ENCODE peak calls at places on chromosomes 2 and 18, in five cellular contexts. F, X, V, U and S are unnamed samples.

GRCh38 chr2:199484927-199485326 is 27.2 kb upstream of the SATB2 start:
- DNase-seq in F (peak), X (no peak), V (no peak), U (no peak), S (no peak)

GRCh38 chr2:241933175-241933911 is 63.8 kb downstream of the RTP5 start:
- DNase-seq in F (no peak), X (no peak), V (no peak), U (no peak), S (no peak)

GRCh38 chr2:179569834-179570233 is 291.6 kb downstream of the ZNF385B start:
- DNase-seq in F (no peak), X (no peak), V (no peak), U (no peak), S (no peak)

GRCh38 chr2:141641462-141641861 is 489.4 kb downstream of the LRP1B start:
- DNase-seq in F (no peak), X (no peak), V (no peak), U (no peak), S (no peak)

GRCh38 chr2:120520929-120521912 is 175.3 kb downstream of the INHBB start:
- DNase-seq in F (peak), X (no peak), V (no peak), U (peak), S (peak)

GRCh38 chr2:236568922-236569592 is 568 bp upstream of the ACKR3 start:
- DNase-seq in F (no peak), X (no peak), V (no peak), U (no peak), S (no peak)

GRCh38 chr2:17658251-17658843 is 95.3 kb downstream of the SMC6 start:
- DNase-seq in F (no peak), X (no peak), V (no peak), U (no peak), S (no peak)

GRCh38 chr2:33068261-33068660 is 121.5 kb downstream of the LTBP1 start:
- DNase-seq in F (no peak), X (no peak), V (no peak), U (no peak), S (no peak)

GRCh38 chr2:128309341-128310093 is 9.2 kb downstream of the HS6ST1 start:
- DNase-seq in F (peak), X (peak), V (peak), U (peak), S (no peak)

GRCh38 chr2:71801969-71802368 is 345.7 kb downstream of the CYP26B1 start:
- DNase-seq in F (peak), X (peak), V (peak), U (peak), S (peak)

GRCh38 chr2:172442072-172442895 is 14.9 kb downstream of the ITGA6 start:
- DNase-seq in F (peak), X (no peak), V (no peak), U (no peak), S (no peak)

GRCh38 chr2:141968377-141968920 is 162.4 kb downstream of the LRP1B start:
- DNase-seq in F (no peak), X (no peak), V (no peak), U (no peak), S (no peak)

GRCh38 chr2:71602115-71602495 is 148.7 kb downstream of the DYSF start:
- DNase-seq in F (no peak), X (no peak), V (no peak), U (no peak), S (no peak)

GRCh38 chr2:239075918-239076727 is 228.2 kb downstream of the TWIST2 start:
- DNase-seq in F (no peak), X (peak), V (no peak), U (no peak), S (no peak)

GRCh38 chr2:169507698-169508097 is 1.8 kb upstream of the KLHL41 start:
- DNase-seq in F (no peak), X (no peak), V (no peak), U (no peak), S (no peak)

DNA sequence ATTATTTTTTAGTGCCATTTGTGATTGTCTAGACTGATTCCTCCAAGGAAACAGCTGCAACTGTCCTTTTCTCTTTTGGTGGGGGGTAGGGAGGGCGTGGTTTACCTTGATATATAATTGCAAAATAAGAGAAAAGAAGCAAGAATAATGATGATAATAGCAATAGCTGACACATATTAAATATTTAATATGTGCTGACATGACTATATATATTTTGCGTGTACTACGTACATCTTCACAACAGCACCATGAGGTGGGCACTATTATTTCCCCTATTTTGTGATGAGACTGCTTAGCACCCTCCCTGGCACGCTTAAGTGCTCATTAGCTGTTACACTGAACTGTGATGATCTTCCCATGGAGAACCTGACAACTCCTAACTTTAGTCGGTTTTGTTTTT is 39.4 kb downstream of the TNFRSF11A start:
- DNase-seq in F (no peak), X (no peak), V (no peak), U (no peak), S (no peak)
- TF ChIP-seq CTCF in F (no peak), X (no peak), V (no peak), U (no peak), S (no peak)

DNA sequence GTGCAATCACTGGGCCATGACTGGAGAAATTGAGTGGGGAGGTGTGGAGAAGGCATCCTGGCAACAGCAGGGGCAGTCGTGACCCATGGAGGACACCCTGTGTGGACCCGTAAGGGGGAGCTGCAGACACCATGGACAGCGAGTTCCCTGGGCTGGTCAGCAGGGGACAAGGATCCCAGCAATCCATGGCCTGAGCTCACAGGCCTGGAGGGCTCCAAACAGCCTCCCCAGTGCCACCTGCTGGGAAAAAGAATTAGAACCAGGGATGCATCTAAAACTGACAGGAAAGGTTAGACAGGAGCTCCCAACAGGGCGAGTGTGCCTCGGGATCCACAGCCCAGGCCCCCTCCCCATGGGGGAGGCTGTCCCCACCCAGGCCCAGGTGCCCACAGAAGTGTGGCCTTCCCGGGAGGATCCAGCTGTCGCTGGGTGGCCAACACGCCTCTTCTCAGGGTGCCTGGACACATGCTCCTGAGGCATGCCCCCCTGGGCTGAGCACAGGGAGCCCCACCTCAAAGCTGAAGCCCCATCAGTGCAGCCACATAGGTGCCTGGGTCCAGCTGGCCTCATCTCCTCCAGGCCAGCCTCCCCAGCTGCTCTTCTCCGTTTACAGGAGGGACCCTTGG is 20.5 kb upstream of the KIF1A start:
- DNase-seq in F (peak), X (peak), V (peak), U (peak), S (peak)
- TF ChIP-seq CTCF in F (peak), X (peak), V (peak), U (peak), S (peak)

GRCh38 chr2:218398437-218399390 is 954 bp upstream of the CTDSP1 start:
- DNase-seq in F (peak), X (peak), V (peak), U (peak), S (peak)

GRCh38 chr2:218399391-218400166 is at the start of gene CTDSP1:
- DNase-seq in F (peak), X (peak), V (peak), U (peak), S (peak)

GRCh38 chr2:218396688-218397501 is 2.8 kb upstream of the CTDSP1 start:
- DNase-seq in F (peak), X (peak), V (peak), U (peak), S (no peak)

GRCh38 chr2:218395826-218396687 is 3.6 kb upstream of the CTDSP1 start:
- DNase-seq in F (peak), X (peak), V (peak), U (peak), S (peak)

DNA sequence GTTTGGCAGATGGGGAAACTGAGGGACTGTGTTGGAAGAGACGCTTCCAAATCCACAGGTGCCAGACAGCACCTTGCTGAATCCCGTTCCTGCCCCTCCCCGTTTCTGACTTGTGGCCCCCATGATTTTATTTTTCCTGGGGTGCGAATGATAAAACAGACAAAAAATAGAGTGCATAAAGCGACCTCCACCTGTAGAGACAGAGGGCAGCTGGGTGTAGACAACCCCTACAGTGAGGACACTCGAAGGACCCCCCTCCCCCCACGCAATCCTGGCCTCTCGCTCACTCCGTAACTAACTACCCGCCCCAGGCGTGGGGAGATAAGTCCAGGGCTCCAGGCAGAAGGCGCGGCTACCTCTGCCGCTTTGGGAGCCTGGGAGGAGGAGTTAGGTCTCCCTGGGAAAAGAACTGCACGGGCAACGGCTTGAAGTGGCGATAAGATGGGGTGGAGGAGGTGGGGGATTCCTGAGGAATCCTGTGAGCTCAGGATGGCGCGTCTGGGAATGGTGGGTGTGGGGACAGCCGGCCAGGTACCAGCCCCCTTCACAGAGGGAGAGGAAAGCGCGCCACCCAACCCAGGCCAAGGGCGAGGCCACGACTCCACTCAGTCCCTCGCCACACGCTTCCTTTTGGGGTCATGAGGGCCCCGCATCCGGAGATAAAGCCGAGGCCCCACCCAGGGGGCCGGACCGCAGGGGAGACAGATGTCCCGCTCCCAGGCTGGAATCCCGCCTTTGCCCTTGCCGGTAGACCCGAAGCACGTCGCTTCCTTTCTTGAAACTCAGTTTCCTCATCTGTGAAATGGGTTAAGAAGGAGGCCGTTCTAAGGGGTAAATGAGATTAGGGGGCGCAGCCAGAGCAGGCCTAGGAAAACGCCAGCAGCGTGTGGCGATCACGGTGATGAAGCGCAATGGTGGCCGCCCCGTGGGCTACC is 1.9 kb upstream of the CTDSP1 start:
- DNase-seq in F (peak), X (peak), V (peak), U (peak), S (peak)
- TF ChIP-seq CTCF in F (no peak), X (no peak), V (no peak), U (no peak), S (no peak)

DNA sequence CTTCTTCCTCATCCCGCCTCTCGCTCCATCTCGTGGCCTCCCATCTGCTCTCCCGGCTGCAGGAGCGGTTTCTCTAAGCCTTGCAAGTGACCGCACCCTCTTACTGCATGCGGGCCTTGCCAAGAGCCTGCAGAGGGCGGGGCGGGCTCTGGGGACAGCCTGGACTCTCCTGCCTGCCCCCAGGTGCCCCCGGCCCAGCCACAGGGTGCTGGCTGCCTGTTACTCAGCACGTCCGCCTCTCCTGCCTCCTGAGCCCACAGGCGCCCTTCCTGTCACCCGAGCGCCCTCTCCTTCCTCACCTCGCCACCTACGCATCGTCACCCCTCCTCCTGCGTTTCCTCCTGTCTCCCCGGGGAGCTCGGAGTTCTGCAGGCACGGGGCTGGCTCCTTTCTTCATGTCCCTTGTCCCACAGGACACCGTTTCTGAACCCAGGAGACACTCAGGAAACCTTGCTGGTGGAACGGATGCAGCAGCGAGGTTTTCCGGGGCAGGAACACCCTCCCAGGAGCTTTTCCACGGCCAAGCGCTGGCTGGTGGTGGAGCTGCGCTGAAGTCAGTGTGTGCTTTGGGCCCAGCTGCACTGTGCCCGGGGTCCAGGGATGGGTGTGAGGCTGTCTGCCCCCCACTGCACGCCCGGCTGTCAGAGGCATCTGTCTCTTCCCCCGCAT is 28.5 kb downstream of the HPCAL1 start:
- DNase-seq in F (peak), X (peak), V (peak), U (peak), S (no peak)
- TF ChIP-seq CTCF in F (peak), X (peak), V (no peak), U (no peak), S (no peak)

DNA sequence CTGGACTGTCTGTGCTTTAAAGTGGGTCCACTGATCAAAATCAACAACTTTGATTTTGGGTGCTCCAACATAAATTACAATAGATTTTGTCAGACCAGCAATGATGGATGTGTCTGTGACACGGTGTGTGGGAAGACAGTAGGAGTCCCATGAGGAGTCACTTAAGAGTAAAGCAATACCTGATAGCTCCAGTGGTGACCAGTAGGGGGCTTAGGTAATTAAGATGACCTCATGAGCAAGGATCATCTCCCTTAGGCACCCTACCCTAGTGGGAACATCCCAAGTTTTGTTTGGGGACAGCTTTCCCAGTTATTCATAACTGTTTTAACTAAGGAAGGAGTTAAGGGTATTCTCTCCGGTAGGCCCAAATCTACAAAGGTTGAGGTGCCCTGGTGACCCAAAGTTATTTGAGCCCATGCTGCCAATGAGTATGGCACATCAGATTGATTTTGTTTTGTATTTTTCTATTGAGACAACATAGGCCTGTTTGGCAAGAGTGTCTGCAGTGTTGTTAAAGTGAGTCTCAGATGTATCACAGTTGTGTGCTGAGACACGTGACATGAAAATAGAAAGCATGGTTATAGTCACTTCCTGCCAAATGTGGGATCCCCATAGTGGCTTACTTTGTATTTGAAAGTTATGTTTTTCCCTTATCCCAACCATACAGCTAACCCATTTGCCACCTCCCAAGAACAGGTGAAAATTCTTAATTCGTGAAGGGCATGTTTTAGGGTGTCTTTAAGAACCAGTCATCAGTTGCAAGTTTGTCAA is 1337.6 kb upstream of the SLC39A10 start:
- DNase-seq in F (peak), X (no peak), V (no peak), U (no peak), S (no peak)
- TF ChIP-seq CTCF in F (peak), X (no peak), V (no peak), U (no peak), S (peak)

GRCh38 chr2:45483997-45484396 is 127.1 kb downstream of the SRBD1 start:
- DNase-seq in F (no peak), X (no peak), V (no peak), U (no peak), S (no peak)
- TF ChIP-seq CTCF in F (peak), X (peak), V (no peak), U (peak), S (peak)

GRCh38 chr2:31255911-31256571 is 22.1 kb downstream of the EHD3 start:
- DNase-seq in F (no peak), X (no peak), V (no peak), U (no peak), S (no peak)

GRCh38 chr2:31251851-31252250 is 17.9 kb downstream of the EHD3 start:
- DNase-seq in F (no peak), X (no peak), V (no peak), U (no peak), S (no peak)

GRCh38 chr2:31254237-31255203 is 20.6 kb downstream of the EHD3 start:
- DNase-seq in F (no peak), X (no peak), V (no peak), U (no peak), S (no peak)

GRCh38 chr2:31251018-31251417 is 17.1 kb downstream of the EHD3 start:
- DNase-seq in F (no peak), X (peak), V (no peak), U (no peak), S (no peak)

DNA sequence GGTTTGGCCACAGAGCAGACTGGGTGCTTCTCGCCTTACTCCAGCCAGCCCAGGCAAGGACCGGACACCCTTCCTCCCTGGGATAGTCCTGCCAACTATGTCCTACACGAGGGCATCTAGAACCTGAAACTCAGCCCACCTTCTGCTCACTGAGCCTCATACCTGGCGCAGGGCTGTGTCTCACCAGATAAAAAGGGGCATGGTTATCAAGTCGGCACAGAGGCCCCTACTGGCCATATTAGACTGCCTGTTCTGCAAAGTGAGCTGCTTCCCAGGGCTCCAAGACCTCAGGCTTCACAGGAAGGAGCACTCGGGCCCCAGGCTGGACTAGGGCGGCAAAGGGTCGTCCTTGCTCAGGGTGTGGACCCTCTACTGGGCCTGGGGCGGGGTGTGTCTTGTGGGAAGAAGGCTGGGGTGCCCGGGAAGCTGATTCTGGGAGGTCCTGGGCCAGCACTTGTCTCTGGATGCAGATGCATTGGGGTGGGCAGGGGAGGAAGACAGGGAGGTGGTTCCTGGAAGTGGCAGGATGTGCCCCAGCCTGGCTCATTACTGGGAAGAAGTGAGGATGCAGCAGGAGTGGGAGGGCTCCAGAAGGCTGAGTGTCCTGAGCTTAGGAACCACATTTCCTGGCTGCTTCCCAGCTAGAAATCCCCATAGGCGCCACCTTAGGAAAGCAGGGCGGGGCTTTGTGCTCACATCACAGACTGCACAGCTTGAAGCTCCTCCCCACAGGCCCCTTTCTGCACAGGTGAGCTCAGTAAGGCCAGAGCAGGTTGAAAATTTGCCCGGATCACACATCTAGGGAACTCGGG is 19.6 kb downstream of the EHD3 start:
- DNase-seq in F (peak), X (no peak), V (no peak), U (no peak), S (no peak)
- TF ChIP-seq CTCF in F (no peak), X (no peak), V (no peak), U (no peak), S (no peak)

GRCh38 chr2:216596986-216597509 is 36.2 kb upstream of the IGFBP2 start:
- DNase-seq in F (no peak), X (no peak), V (no peak), U (no peak), S (no peak)
- TF ChIP-seq CTCF in F (no peak), X (no peak), V (no peak), U (no peak), S (no peak)

DNA sequence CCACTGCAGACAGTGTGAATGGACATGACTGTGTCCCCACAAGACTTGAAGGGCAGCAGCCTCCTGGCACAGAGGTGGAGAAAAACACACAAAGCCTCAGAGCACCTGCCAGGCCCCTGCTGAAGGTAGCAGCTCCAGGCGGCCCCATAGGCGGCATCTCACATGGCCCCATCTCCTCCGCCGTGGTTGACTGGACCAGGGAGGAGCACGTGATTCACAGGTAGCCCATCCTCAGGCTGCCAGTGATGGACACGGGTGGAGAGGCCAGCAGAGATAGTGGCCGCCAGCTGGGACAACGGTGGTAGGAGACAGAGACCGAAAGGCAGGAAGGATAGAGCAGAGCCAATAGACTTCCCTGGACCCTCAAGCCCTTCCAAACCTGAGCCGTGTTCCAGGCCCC is 27.0 kb downstream of the GPR55 start:
- DNase-seq in F (peak), X (no peak), V (no peak), U (no peak), S (no peak)
- TF ChIP-seq CTCF in F (no peak), X (no peak), V (no peak), U (no peak), S (no peak)